ENCODE peak calls at places on chromosomes 5 and 9, in eight cellular contexts. T, G, K, Y, D, J, E and A are unnamed samples.

GRCh38 chr5:136492587-136492986 is 127.2 kb upstream of the TRPC7 start:
- DNase-seq in E (no peak), Y (no peak), D (no peak), K (no peak), G (no peak), T (no peak), J (no peak), A (no peak)

GRCh38 chr9:73156593-73157187 is 5.0 kb downstream of the ANXA1 start:
- DNase-seq in K (no peak), Y (no peak), D (no peak), G (no peak), J (no peak), E (no peak), T (no peak), A (no peak)

GRCh38 chr5:139061274-139061673 is 136.9 kb downstream of the SIL1 start:
- DNase-seq in J (peak), Y (no peak), G (no peak), E (peak), D (no peak), T (no peak), K (no peak), A (no peak)

GRCh38 chr5:53023969-53024368 is 34.8 kb downstream of the ITGA2 start:
- DNase-seq in G (no peak), Y (no peak), E (peak), J (peak), D (no peak), K (no peak), T (no peak), A (no peak)

GRCh38 chr9:101437806-101438232 is 2.2 kb upstream of the ALDOB start:
- DNase-seq in J (no peak), K (no peak), Y (no peak), D (no peak), E (peak), G (no peak), T (no peak), A (no peak)

GRCh38 chr5:159049844-159050318 is 49.8 kb downstream of the EBF1 start:
- DNase-seq in Y (no peak), G (no peak), K (no peak), D (no peak), E (no peak), J (peak), T (no peak), A (no peak)

GRCh38 chr5:51391175-51391574 is 7.9 kb downstream of the ISL1 start:
- DNase-seq in G (no peak), E (no peak), K (no peak), T (no peak), Y (no peak), D (no peak), J (no peak), A (no peak)

GRCh38 chr5:107979272-107979671 is 308.5 kb upstream of the EFNA5 start:
- DNase-seq in Y (no peak), E (peak), G (no peak), D (no peak), K (no peak), T (no peak), J (no peak), A (no peak)

GRCh38 chr5:6905883-6906282 is 192.7 kb downstream of the TENT4A start:
- DNase-seq in K (no peak), E (no peak), Y (no peak), D (no peak), G (no peak), T (no peak), J (no peak), A (no peak)

GRCh38 chr5:156411131-156411727 is 84.3 kb downstream of the SGCD start:
- DNase-seq in G (no peak), J (no peak), Y (no peak), E (peak), T (no peak), D (no peak), K (no peak), A (no peak)

GRCh38 chr5:65034029-65034781 is 265.5 kb downstream of the CWC27 start:
- DNase-seq in G (no peak), Y (no peak), D (no peak), E (no peak), J (no peak), T (no peak), K (no peak), A (no peak)
- H3K9ac ChIP-seq in G (no peak), Y (no peak), D (no peak), E (no peak), J (no peak), T (no peak), K (no peak), A (no peak)

GRCh38 chr5:2353871-2354440 is 397.5 kb downstream of the IRX2 start:
- DNase-seq in E (no peak), T (no peak), J (no peak), G (no peak), Y (no peak), K (no peak), D (no peak), A (no peak)

GRCh38 chr5:2355859-2356258 is 395.6 kb downstream of the IRX2 start:
- DNase-seq in K (no peak), Y (no peak), T (no peak), E (no peak), G (no peak), J (no peak), D (no peak), A (no peak)

GRCh38 chr5:2357309-2357708 is 394.2 kb downstream of the IRX2 start:
- DNase-seq in G (no peak), D (no peak), Y (no peak), J (no peak), T (no peak), K (no peak), E (no peak), A (no peak)

GRCh38 chr5:2353211-2353610 is 398.3 kb downstream of the IRX2 start:
- DNase-seq in J (no peak), D (no peak), E (no peak), Y (no peak), G (no peak), K (no peak), T (no peak), A (no peak)

GRCh38 chr5:2352101-2352861 is 399.2 kb downstream of the IRX2 start:
- DNase-seq in G (no peak), E (no peak), J (no peak), D (no peak), Y (no peak), T (no peak), K (no peak), A (no peak)
- H3K9ac ChIP-seq in G (no peak), E (no peak), J (no peak), D (no peak), Y (no peak), T (no peak), K (no peak), A (no peak)

DNA sequence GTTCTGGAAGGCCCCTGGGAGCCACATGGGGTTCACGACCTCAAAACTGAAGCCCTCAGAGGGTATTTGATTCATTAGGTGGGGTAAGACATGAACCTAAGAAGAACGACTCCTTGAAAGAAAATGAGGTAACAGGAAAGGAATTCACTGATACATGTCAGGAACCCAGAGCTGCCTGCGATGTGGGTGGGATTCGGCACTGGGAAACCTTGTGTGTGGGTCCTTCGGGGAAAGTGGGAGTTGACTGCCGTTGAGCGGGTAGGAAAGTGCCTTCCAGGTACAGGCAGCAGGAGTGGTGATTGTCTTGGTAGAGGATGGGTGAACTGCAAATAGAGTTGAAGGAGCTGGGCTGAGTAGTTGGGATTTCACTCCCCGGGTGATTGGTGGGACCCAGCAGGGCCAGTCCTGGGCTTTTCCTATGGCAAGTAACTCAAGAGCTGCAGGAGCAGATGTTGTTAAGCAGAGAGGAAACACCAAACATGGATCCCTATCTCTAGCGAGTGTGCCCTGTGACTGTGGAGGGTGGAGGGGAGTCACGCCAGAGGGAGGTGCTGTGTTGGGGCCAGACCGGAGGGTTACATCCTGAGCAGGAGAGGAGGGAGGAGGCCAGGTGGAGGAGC is 30.8 kb downstream of the ANKRD33B start:
- DNase-seq in Y (no peak), K (no peak), G (peak), D (peak), E (peak), T (no peak), J (no peak), A (no peak)
- H3K9ac ChIP-seq in Y (no peak), K (no peak), G (peak), D (peak), E (no peak), T (no peak), J (no peak), A (no peak)

GRCh38 chr9:2810424-2811075 is 33.3 kb downstream of the PUM3 start:
- DNase-seq in J (no peak), T (no peak), D (no peak), Y (no peak), E (no peak), K (no peak), G (no peak), A (no peak)

GRCh38 chr9:2815661-2816060 is 28.2 kb downstream of the PUM3 start:
- DNase-seq in D (no peak), G (no peak), J (no peak), E (no peak), Y (no peak), K (no peak), T (no peak), A (no peak)

GRCh38 chr9:2808105-2808504 is 35.8 kb downstream of the PUM3 start:
- DNase-seq in J (no peak), D (no peak), G (no peak), T (no peak), K (no peak), Y (no peak), E (no peak), A (no peak)

DNA sequence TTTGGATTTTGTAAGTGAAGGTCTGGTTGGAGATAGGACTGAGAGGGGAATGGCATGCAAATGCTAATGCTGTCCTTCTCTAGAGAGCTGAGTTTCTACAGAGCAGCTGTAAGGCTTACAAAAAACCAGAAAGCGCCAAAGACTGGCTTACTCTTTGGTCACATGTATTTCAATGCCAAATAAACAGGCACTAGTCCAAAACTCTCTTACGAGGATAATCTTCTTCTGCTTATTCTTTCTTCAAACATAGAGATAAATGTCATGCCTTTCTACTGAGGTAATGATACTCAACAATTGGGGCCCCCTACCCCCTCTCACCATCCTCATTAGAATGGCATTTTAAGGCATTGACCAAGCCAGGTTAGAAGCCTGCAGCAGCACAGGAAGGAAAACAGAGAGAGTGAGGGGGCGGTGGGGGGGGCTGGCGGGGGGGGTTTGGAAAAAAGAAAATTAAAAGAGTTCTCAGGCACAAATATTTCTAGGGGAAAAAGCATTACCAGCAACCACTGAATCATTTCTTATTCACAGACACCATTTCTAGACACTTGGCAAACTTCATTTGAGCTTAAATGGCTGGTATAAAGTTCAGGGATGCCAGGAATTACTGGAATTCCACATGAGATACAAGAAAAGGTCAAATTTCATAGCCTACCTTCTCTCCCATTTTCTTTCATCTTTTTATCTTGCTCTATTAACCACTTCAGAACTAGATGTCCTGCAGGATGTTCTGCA is 34.0 kb downstream of the PUM3 start:
- DNase-seq in T (no peak), J (peak), G (no peak), K (peak), E (peak), Y (peak), D (no peak), A (peak)
- H3K9ac ChIP-seq in T (no peak), J (no peak), G (no peak), K (no peak), E (no peak), Y (no peak), D (no peak), A (no peak)

GRCh38 chr5:93620487-93621339 is 37.7 kb downstream of the NR2F1 start:
- DNase-seq in K (peak), E (peak), Y (peak), G (no peak), D (no peak), T (peak), J (peak), A (no peak)
- H3K9ac ChIP-seq in K (peak), E (peak), Y (no peak), G (no peak), D (no peak), T (peak), J (peak), A (peak)